ENCODE peak calls at places on chromosomes 12 and 14, in four cellular contexts. V is Caki2, U is H7, A is hepatic stellate cell. M is an unnamed sample.

GRCh38 chr12:13896063-13896626 is 85.3 kb downstream of the GRIN2B start:
- DNase-seq in V (no peak), U (no peak), A (no peak), M (no peak)

GRCh38 chr12:25040593-25040992 is 91.7 kb upstream of the BCAT1 start:
- DNase-seq in V (no peak), U (no peak), A (no peak), M (no peak)

GRCh38 chr12:27843714-27844245 is 63.7 kb upstream of the MANSC4 start:
- DNase-seq in V (no peak), U (no peak), A (no peak), M (no peak)

GRCh38 chr14:61749867-61750266 is 12.4 kb upstream of the SNAPC1 start:
- DNase-seq in V (no peak), U (peak; percentile 24), A (no peak), M (peak; percentile 47)

GRCh38 chr12:67394600-67394999 is 125.4 kb downstream of the CAND1 start:
- DNase-seq in V (no peak), U (peak; percentile 8), A (peak; percentile 51), M (peak; percentile 23)

GRCh38 chr12:52749827-52750226 is 27.3 kb downstream of the KRT76 start:
- DNase-seq in V (no peak), U (no peak), A (no peak), M (no peak)

GRCh38 chr12:2633176-2633824 is 161.5 kb upstream of the FKBP4 start:
- DNase-seq in V (no peak), U (no peak), A (no peak), M (no peak)

GRCh38 chr14:73260574-73260973 is 23.3 kb downstream of the PAPLN start:
- DNase-seq in V (no peak), U (peak; percentile 60), A (peak; percentile 7), M (no peak)

GRCh38 chr12:24991209-24992049 is 42.5 kb upstream of the BCAT1 start:
- DNase-seq in V (peak; percentile 37), U (peak; percentile 49), A (peak; percentile 47), M (no peak)

M was measured in mucosa of gallbladder.